ENCODE peak calls at places on chromosomes 2 and 18, in six cellular contexts. A, I, U, B, L and S are unnamed samples.

GRCh38 chr2:114010001-114010400 is 120.1 kb downstream of the ACTR3 start:
- DNase-seq in U (no peak), B (no peak), L (no peak), A (no peak), I (no peak), S (no peak)

GRCh38 chr2:15159751-15160177 is 401.4 kb downstream of the NBAS start:
- DNase-seq in A (peak), L (peak), I (peak), U (no peak), B (no peak), S (peak)

GRCh38 chr2:60553496-60553991 is at the start of gene BCL11A:
- DNase-seq in U (peak), A (peak), B (peak), L (peak), I (peak), S (peak)

GRCh38 chr2:190794466-190795184 is 86.0 kb upstream of the GLS start:
- DNase-seq in I (no peak), L (no peak), A (no peak), U (no peak), B (no peak), S (no peak)

GRCh38 chr2:85878719-85879390 is 9.9 kb downstream of the ST3GAL5 start:
- DNase-seq in I (no peak), B (no peak), U (no peak), A (no peak), L (no peak), S (no peak)

GRCh38 chr2:119255760-119256573 is 32.3 kb downstream of the STEAP3 start:
- DNase-seq in L (peak), B (peak), I (peak), A (peak), U (no peak), S (peak)

GRCh38 chr2:98835831-98836385 is 100.1 kb downstream of the CRACDL start:
- DNase-seq in I (no peak), B (no peak), U (no peak), A (no peak), L (no peak), S (no peak)

GRCh38 chr2:124559236-124559635 is 534.1 kb downstream of the CNTNAP5 start:
- DNase-seq in L (no peak), U (no peak), A (no peak), I (no peak), B (no peak), S (no peak)

GRCh38 chr2:161104054-161104553 is 56.1 kb upstream of the TANK start:
- DNase-seq in I (no peak), B (no peak), U (no peak), L (peak), A (no peak), S (no peak)

GRCh38 chr18:59715966-59716369 is 18.7 kb upstream of the CCBE1 start:
- DNase-seq in I (peak), A (no peak), L (peak), U (no peak), B (peak), S (peak)

GRCh38 chr2:46096272-46096671 is 200.9 kb upstream of the EPAS1 start:
- DNase-seq in A (no peak), L (no peak), I (no peak), B (no peak), U (no peak), S (no peak)

GRCh38 chr2:18829331-18829902 is 240.0 kb upstream of the NT5C1B start:
- DNase-seq in U (no peak), L (no peak), I (peak), A (no peak), B (no peak), S (peak)

GRCh38 chr2:104658149-104658839 is 195.6 kb upstream of the POU3F3 start:
- DNase-seq in B (no peak), A (peak), U (peak), L (no peak), I (no peak), S (no peak)

GRCh38 chr18:25310045-25310444 is 41.9 kb downstream of the ZNF521 start:
- DNase-seq in L (no peak), I (no peak), B (peak), A (no peak), U (no peak), S (peak)

GRCh38 chr2:64143154-64144056 is 815 bp downstream of the PELI1 start:
- DNase-seq in A (peak), B (no peak), I (no peak), L (no peak), U (peak), S (peak)

GRCh38 chr2:182650704-182651103 is 65.4 kb upstream of the DNAJC10 start:
- DNase-seq in I (no peak), U (no peak), A (no peak), B (no peak), L (peak), S (peak)

GRCh38 chr2:32058130-32058529 is 5.2 kb upstream of the SPAST start:
- DNase-seq in B (no peak), U (no peak), A (no peak), I (no peak), L (no peak), S (peak)

GRCh38 chr2:43539991-43540860 is 55.6 kb downstream of the THADA start:
- DNase-seq in B (no peak), A (no peak), L (peak), I (peak), U (peak), S (peak)

GRCh38 chr18:34222396-34223163 is 2.1 kb downstream of the NOL4 start:
- DNase-seq in U (peak), B (no peak), I (no peak), A (peak), L (no peak), S (peak)

GRCh38 chr18:59300676-59301285 is 17.7 kb downstream of the CPLX4 start:
- DNase-seq in L (no peak), U (no peak), A (no peak), B (no peak), I (no peak), S (no peak)

GRCh38 chr2:37826611-37827010 is 98.5 kb upstream of the RMDN2 start:
- DNase-seq in I (no peak), A (no peak), B (no peak), U (no peak), L (no peak), S (no peak)

GRCh38 chr2:37671816-37672103 is 318 bp upstream of the CDC42EP3 start:
- DNase-seq in L (no peak), B (no peak), I (no peak), U (no peak), A (no peak), S (no peak)

GRCh38 chr2:34096552-34097171 is 497.6 kb upstream of the FAM98A start:
- DNase-seq in A (peak), U (no peak), I (peak), L (peak), B (no peak), S (peak)

GRCh38 chr2:109386004-109386695 is 227.6 kb downstream of the SEPTIN10 start:
- DNase-seq in U (no peak), A (no peak), B (no peak), L (no peak), I (no peak), S (peak)

GRCh38 chr2:25339791-25340339 is 1.9 kb downstream of the DNMT3A start:
- DNase-seq in U (no peak), L (no peak), A (peak), I (no peak), B (no peak), S (no peak)

GRCh38 chr2:146579154-146579930 is 1265.5 kb upstream of the ACVR2A start:
- DNase-seq in L (peak), U (no peak), B (no peak), A (no peak), I (peak), S (peak)

GRCh38 chr2:98479959-98480524 is 35.4 kb downstream of the INPP4A start:
- DNase-seq in B (no peak), I (no peak), U (peak), A (peak), L (no peak), S (peak)

GRCh38 chr18:76445275-76445674 is 49.8 kb downstream of the ZNF516 start:
- DNase-seq in I (no peak), U (no peak), B (peak), L (no peak), A (no peak), S (peak)

GRCh38 chr18:23862071-23862470 is 152.5 kb upstream of the TTC39C start:
- DNase-seq in U (no peak), I (peak), B (peak), L (no peak), A (no peak), S (peak)

GRCh38 chr2:234689911-234690379 is 193.1 kb upstream of the ARL4C start:
- DNase-seq in U (no peak), B (no peak), A (no peak), I (no peak), L (no peak), S (no peak)

GRCh38 chr2:20288941-20289340 is 61.7 kb downstream of the PUM2 start:
- DNase-seq in I (no peak), B (peak), L (peak), U (no peak), A (no peak), S (peak)

GRCh38 chr2:218781691-218782528 is at the start of gene CYP27A1:
- DNase-seq in L (no peak), U (peak), I (no peak), B (no peak), A (peak), S (peak)

GRCh38 chr18:39599251-39599650 is 2033.7 kb upstream of the CELF4 start:
- DNase-seq in L (no peak), A (no peak), U (no peak), I (no peak), B (no peak), S (no peak)

GRCh38 chr2:63842149-63843061 is 709 bp downstream of the UGP2 start:
- DNase-seq in L (no peak), I (peak), U (peak), A (no peak), B (no peak), S (peak)

GRCh38 chr18:62607708-62608428 is 85.0 kb downstream of the ZCCHC2 start:
- DNase-seq in B (no peak), L (no peak), U (no peak), A (no peak), I (no peak), S (no peak)

GRCh38 chr18:62612721-62613120 is 89.9 kb downstream of the ZCCHC2 start:
- DNase-seq in L (no peak), A (no peak), B (no peak), I (no peak), U (no peak), S (no peak)

GRCh38 chr18:62611395-62612241 is 88.8 kb downstream of the ZCCHC2 start:
- DNase-seq in B (no peak), L (no peak), U (peak), A (no peak), I (no peak), S (no peak)

GRCh38 chr18:62612246-62612645 is 89.4 kb downstream of the ZCCHC2 start:
- DNase-seq in B (no peak), U (no peak), A (no peak), L (no peak), I (no peak), S (no peak)

GRCh38 chr18:62610509-62611394 is 87.9 kb downstream of the ZCCHC2 start:
- DNase-seq in I (no peak), B (no peak), A (no peak), U (no peak), L (no peak), S (no peak)
- TF ChIP-seq CTCF in I (no peak), B (no peak), A (no peak), U (no peak), L (no peak), S (no peak)

DNA sequence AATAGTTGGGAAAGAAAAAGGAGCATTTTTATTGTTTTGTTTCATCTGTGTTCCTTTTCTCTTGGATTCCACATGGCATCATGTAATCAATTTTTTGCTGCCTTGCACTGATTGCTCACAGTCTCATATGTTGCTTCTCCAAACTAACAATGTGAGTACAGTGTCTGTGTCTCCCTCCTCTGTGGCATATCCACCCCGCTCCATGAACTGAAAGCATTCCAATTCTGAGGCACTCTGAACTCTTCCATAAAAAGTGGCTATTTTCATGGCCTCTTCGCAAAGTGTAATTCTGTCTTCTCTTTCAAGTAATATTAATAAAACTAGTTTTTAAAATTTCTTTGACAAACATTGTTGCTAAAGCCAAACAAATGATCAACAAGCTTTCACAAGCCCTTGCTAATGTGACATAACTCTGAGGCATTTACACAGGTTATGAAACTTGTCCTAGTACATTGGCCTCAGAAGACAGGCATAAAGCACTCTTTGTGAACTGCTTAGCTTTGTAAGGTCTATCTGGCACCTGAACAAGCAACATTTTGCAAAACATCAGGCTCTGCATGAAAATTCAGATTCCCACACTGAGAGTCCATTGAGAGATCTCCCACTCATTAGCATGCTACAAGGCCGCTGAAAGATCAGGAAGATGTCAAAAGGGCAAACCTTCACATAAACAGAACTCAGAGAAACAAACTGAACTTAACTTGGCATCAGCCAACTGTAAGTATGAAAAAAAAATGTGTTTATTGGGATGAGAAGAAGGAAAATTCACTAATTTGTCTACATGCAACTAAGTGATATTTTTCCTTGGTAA is 33.0 kb downstream of the GPR75 start:
- DNase-seq in A (no peak), B (no peak), I (no peak), L (no peak), U (no peak), S (peak)
- H3K4me3 ChIP-seq in A (no peak), B (no peak), I (no peak), L (no peak), U (no peak), S (no peak)

DNA sequence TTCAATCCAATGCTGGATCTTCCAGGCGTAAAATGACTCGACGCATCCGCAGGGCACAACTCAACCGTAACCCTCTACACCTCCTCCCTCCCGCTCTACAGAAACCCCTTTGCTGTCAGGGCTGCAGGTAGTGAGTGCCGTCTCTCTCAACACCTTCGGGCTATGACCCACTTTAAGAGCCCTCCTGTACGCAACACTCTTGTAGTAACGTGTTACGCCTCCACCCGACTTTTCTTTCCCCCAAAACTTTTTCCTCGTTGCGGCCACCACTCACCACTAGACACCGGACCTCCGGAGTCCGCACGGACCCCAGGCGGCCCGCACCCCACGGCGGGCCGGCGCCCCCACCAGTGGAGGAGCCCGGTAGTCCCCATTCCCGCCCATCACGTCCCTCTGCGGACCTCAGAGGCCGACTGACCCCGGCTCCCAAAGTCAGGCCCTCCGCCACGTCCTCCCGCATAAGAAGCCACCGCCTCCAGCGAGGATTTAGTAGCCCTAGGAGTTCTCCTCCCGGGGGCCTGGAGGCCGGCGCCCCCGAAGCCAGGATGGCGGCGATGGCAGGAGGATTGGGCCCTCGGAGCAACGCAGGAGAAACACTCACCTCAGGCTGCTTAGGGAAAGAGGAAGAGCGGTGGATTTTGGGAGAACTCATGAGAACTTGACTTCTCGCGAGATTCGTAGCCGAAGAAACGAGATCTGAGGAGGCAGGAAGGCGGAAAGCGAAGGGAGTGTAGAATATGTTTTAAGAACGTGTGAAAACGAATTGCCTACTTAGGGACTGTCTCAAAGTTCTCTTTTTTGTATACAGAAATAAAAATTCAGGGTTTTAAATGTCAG is 5.0 kb upstream of the C18orf32 start:
- DNase-seq in L (peak), U (peak), A (peak), B (peak), I (peak), S (peak)
- TF ChIP-seq CTCF in L (no peak), U (no peak), A (no peak), B (no peak), I (no peak), S (no peak)

GRCh38 chr2:120738786-120739771 is 3.4 kb downstream of the GLI2 start:
- DNase-seq in I (no peak), B (no peak), A (no peak), U (no peak), L (no peak), S (no peak)
- H3K4me3 ChIP-seq in I (peak), B (no peak), A (no peak), U (no peak), L (no peak), S (no peak)

GRCh38 chr2:44616616-44617266 is 255.0 kb downstream of the CAMKMT start:
- DNase-seq in L (no peak), U (no peak), B (no peak), I (no peak), A (no peak), S (peak)

GRCh38 chr2:44615950-44616518 is 254.3 kb downstream of the CAMKMT start:
- DNase-seq in I (no peak), B (no peak), A (peak), L (no peak), U (no peak), S (no peak)

GRCh38 chr2:44623622-44624351 is 262.0 kb downstream of the CAMKMT start:
- DNase-seq in B (no peak), L (no peak), U (no peak), I (no peak), A (no peak), S (no peak)

GRCh38 chr2:44618378-44619023 is 256.8 kb downstream of the CAMKMT start:
- DNase-seq in I (no peak), B (no peak), U (no peak), A (no peak), L (no peak), S (no peak)

DNA sequence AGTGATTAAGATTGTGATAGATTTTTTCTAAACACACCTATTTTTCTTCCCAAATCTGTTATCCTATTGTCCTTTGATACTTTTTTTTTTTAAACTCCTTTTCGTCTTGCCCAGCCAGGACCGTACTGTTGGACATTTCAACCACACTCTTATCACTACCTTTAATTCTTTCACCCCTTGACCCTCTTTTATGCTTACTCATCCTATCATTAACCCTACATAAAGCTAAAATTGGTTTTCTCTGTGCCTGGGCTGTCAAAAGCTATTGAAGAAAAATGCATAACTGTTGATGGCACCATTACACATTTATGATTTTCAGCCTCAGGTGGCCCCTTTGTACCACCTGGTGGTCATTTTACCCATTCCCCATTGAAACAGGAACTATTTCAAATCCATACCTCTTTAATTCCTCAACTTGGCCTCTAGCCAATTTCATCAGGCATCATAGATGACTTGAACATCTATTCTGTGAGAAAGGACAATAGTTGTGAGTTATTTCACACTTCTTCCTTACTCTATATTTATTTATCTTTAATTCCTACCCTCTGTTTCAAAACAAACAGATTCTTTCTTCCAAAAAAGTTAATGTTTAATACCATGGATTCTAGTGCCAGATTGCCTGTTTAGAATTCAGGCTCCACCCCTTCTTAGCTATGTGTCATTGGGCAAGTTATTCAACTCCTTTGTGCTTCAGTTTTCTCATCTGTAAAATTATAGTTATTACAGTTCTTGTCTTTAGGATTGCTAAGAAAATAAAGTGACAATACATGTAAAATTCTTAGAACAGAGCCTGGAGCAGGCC is 258.6 kb downstream of the CAMKMT start:
- DNase-seq in B (no peak), A (no peak), I (no peak), U (no peak), L (no peak), S (no peak)
- TF ChIP-seq CTCF in B (no peak), A (peak), I (no peak), U (no peak), L (no peak), S (no peak)

DNA sequence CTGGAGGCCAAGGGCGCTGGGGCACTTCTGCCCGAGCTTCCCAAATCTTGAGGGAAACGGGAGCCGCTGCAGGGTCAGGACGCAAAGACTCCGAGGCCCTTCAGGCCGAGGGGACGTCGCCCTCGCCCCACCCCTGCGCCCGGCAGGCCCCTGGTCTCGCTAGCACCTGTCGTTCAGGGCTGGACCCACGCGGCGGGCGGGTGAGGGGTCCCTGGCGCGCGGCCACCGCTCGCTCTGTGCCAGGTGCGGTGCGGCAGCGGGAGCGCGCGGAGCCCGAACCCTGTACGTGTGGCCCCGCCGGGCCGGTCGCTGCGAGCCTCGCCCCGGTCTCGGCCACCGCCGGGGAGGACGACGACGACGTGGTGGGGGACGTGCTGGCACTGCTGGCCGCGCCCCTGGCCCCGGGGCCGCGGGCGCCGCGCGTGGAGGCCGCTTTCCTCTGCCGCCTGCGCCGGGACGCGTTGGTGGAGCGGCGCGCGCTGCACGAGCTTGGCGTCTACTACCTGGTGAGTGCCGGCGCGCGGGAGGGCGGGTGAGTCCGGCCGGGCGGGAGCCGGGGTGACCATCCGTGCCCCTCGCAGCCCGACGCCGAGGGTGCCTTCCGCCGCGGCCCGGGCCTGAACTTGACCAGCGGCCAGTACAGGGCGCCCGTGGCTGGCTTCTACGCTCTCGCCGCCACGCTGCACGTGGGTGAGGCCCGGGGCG is 4.9 kb downstream of the ERFE start:
- DNase-seq in B (no peak), U (no peak), I (no peak), A (no peak), L (no peak), S (no peak)
- H3K4me3 ChIP-seq in B (peak), U (no peak), I (peak), A (no peak), L (no peak), S (peak)